ENCODE peak calls at places on chromosomes 12 and 14, in ten cellular contexts. One of them, this sample, is unnamed.

GRCh38 chr14:104334812-104335161 is 196.4 kb downstream of the KIF26A start:
- DNase-seq in NCI-H2081: no peak
- DNase-seq in GM06990: no peak
- DNase-seq in activated T-cell treated with anti-CD3 and anti-CD28 coated beads for 24 hours: no peak
- DNase-seq in iPS DF 19.7: no peak
- DNase-seq in NCI-H1092: no peak
- DNase-seq in transverse colon: no peak
- DNase-seq in naive thymus-derived CD8-positive, alpha-beta T cell: no peak
- DNase-seq in NCI-H1436: no peak
- DNase-seq in T-helper 9 cell: no peak
- DNase-seq in this sample: no peak

GRCh38 chr12:96193725-96194571 is at the start of gene ELK3:
- DNase-seq in NCI-H2081: peak
- DNase-seq in GM06990: peak
- DNase-seq in activated T-cell treated with anti-CD3 and anti-CD28 coated beads for 24 hours: peak
- DNase-seq in iPS DF 19.7: no peak
- DNase-seq in NCI-H1092: peak
- DNase-seq in transverse colon: peak
- DNase-seq in naive thymus-derived CD8-positive, alpha-beta T cell: peak
- DNase-seq in NCI-H1436: peak
- DNase-seq in T-helper 9 cell: peak
- DNase-seq in this sample: no peak

GRCh38 chr12:93397412-93397811 is 19.7 kb downstream of the NUDT4 start:
- DNase-seq in NCI-H2081: no peak
- DNase-seq in GM06990: no peak
- DNase-seq in activated T-cell treated with anti-CD3 and anti-CD28 coated beads for 24 hours: no peak
- DNase-seq in iPS DF 19.7: no peak
- DNase-seq in NCI-H1092: no peak
- DNase-seq in transverse colon: no peak
- DNase-seq in naive thymus-derived CD8-positive, alpha-beta T cell: no peak
- DNase-seq in NCI-H1436: no peak
- DNase-seq in T-helper 9 cell: no peak
- DNase-seq in this sample: no peak

GRCh38 chr12:131914179-131914702 is 14.8 kb upstream of the PUS1 start:
- DNase-seq in NCI-H2081: no peak
- DNase-seq in GM06990: no peak
- DNase-seq in activated T-cell treated with anti-CD3 and anti-CD28 coated beads for 24 hours: no peak
- DNase-seq in iPS DF 19.7: no peak
- DNase-seq in NCI-H1092: no peak
- DNase-seq in transverse colon: no peak
- DNase-seq in naive thymus-derived CD8-positive, alpha-beta T cell: no peak
- DNase-seq in NCI-H1436: no peak
- DNase-seq in T-helper 9 cell: no peak
- DNase-seq in this sample: no peak

GRCh38 chr12:26971963-26972362 is 33.7 kb downstream of the FGFR1OP2 start:
- DNase-seq in NCI-H2081: no peak
- DNase-seq in GM06990: peak
- DNase-seq in activated T-cell treated with anti-CD3 and anti-CD28 coated beads for 24 hours: peak
- DNase-seq in iPS DF 19.7: no peak
- DNase-seq in NCI-H1092: no peak
- DNase-seq in transverse colon: no peak
- DNase-seq in naive thymus-derived CD8-positive, alpha-beta T cell: peak
- DNase-seq in NCI-H1436: no peak
- DNase-seq in T-helper 9 cell: peak
- DNase-seq in this sample: no peak

GRCh38 chr12:47949441-47950341 is 13.7 kb upstream of the TMEM106C start:
- DNase-seq in NCI-H2081: peak
- DNase-seq in GM06990: peak
- DNase-seq in activated T-cell treated with anti-CD3 and anti-CD28 coated beads for 24 hours: peak
- DNase-seq in iPS DF 19.7: no peak
- DNase-seq in NCI-H1092: peak
- DNase-seq in transverse colon: peak
- DNase-seq in naive thymus-derived CD8-positive, alpha-beta T cell: no peak
- DNase-seq in NCI-H1436: peak
- DNase-seq in T-helper 9 cell: peak
- DNase-seq in this sample: peak

GRCh38 chr12:90153827-90154226 is 445.2 kb upstream of the ATP2B1 start:
- DNase-seq in NCI-H2081: no peak
- DNase-seq in GM06990: no peak
- DNase-seq in activated T-cell treated with anti-CD3 and anti-CD28 coated beads for 24 hours: no peak
- DNase-seq in iPS DF 19.7: no peak
- DNase-seq in NCI-H1092: no peak
- DNase-seq in transverse colon: no peak
- DNase-seq in naive thymus-derived CD8-positive, alpha-beta T cell: no peak
- DNase-seq in NCI-H1436: no peak
- DNase-seq in T-helper 9 cell: no peak
- DNase-seq in this sample: no peak

GRCh38 chr14:95288672-95289322 is 30.9 kb downstream of the CLMN start:
- DNase-seq in NCI-H2081: no peak
- DNase-seq in GM06990: no peak
- DNase-seq in activated T-cell treated with anti-CD3 and anti-CD28 coated beads for 24 hours: no peak
- DNase-seq in iPS DF 19.7: no peak
- DNase-seq in NCI-H1092: no peak
- DNase-seq in transverse colon: no peak
- DNase-seq in naive thymus-derived CD8-positive, alpha-beta T cell: no peak
- DNase-seq in NCI-H1436: no peak
- DNase-seq in T-helper 9 cell: no peak
- DNase-seq in this sample: no peak

GRCh38 chr12:14514154-14514842 is 53.4 kb downstream of the PLBD1 start:
- DNase-seq in NCI-H2081: no peak
- DNase-seq in GM06990: peak
- DNase-seq in activated T-cell treated with anti-CD3 and anti-CD28 coated beads for 24 hours: no peak
- DNase-seq in iPS DF 19.7: peak
- DNase-seq in NCI-H1092: peak
- DNase-seq in transverse colon: peak
- DNase-seq in naive thymus-derived CD8-positive, alpha-beta T cell: no peak
- DNase-seq in NCI-H1436: no peak
- DNase-seq in T-helper 9 cell: no peak
- DNase-seq in this sample: no peak

This sample was measured in DMS 273 treated with DMSO at 0.1 percent for 48 hours.